ENCODE peak calls at places on chromosome 4, in six cellular contexts. F is heart left ventricle, T is gastrocnemius medialis, G is HCT116, B is Peyer's patch, A is uterus. P is an unnamed sample.

GRCh38 chr4:69860007-69860406 is at the start of gene SULT1E1:
- DNase-seq in F (no peak), T (no peak), G (no peak), B (no peak), A (no peak), P (no peak)

GRCh38 chr4:95835672-95836071 is 4.2 kb upstream of the PDHA2 start:
- DNase-seq in F (no peak), T (no peak), G (peak; percentile 24), B (no peak), A (no peak), P (no peak)

GRCh38 chr4:8247047-8247930 is 22.3 kb upstream of the HTRA3 start:
- DNase-seq in F (no peak), T (peak; percentile 79), G (no peak), B (peak; percentile 63), A (no peak), P (peak; percentile 94)

GRCh38 chr4:124083706-124084105 is 628.8 kb downstream of the ANKRD50 start:
- DNase-seq in F (no peak), T (no peak), G (no peak), B (no peak), A (no peak), P (no peak)

GRCh38 chr4:124415206-124415605 is 297.3 kb downstream of the ANKRD50 start:
- DNase-seq in F (no peak), T (no peak), G (no peak), B (no peak), A (no peak), P (no peak)

GRCh38 chr4:31995943-31996901 is 1276.1 kb downstream of the PCDH7 start:
- DNase-seq in F (no peak), T (no peak), G (no peak), B (no peak), A (peak; percentile 12), P (no peak)

GRCh38 chr4:83751336-83751949 is 215.5 kb downstream of the GPAT3 start:
- DNase-seq in F (no peak), T (no peak), G (peak; percentile 32), B (no peak), A (no peak), P (no peak)

GRCh38 chr4:177301127-177301639 is 8.5 kb upstream of the NEIL3 start:
- DNase-seq in F (no peak), T (no peak), G (no peak), B (no peak), A (no peak), P (no peak)

GRCh38 chr4:93809773-93810172 is 18.8 kb upstream of the ATOH1 start:
- DNase-seq in F (peak; percentile 35), T (no peak), G (no peak), B (peak; percentile 49), A (no peak), P (no peak)

GRCh38 chr4:99572527-99573240 is 1.9 kb upstream of the MTTP start:
- DNase-seq in F (no peak), T (no peak), G (no peak), B (no peak), A (no peak), P (no peak)

GRCh38 chr4:10589808-10590207 is 94.8 kb downstream of the CLNK start:
- DNase-seq in F (no peak), T (no peak), G (no peak), B (no peak), A (no peak), P (no peak)

GRCh38 chr4:70651864-70652506 is 14.3 kb downstream of the JCHAIN start:
- DNase-seq in F (no peak), T (no peak), G (peak; percentile 52), B (no peak), A (no peak), P (no peak)

GRCh38 chr4:91840359-91840758 is 463.4 kb upstream of the GRID2 start:
- DNase-seq in F (no peak), T (no peak), G (no peak), B (no peak), A (no peak), P (no peak)

GRCh38 chr4:4990857-4991540 is 28.3 kb downstream of the CYTL1 start:
- DNase-seq in F (peak; percentile 48), T (peak; percentile 64), G (peak; percentile 28), B (peak; percentile 61), A (peak; percentile 93), P (peak; percentile 91)

GRCh38 chr4:123600921-123601904 is 204.6 kb downstream of the SPRY1 start:
- DNase-seq in F (no peak), T (no peak), G (no peak), B (no peak), A (no peak), P (no peak)

GRCh38 chr4:139455187-139455586 is 1.3 kb downstream of the RAB33B start:
- DNase-seq in F (no peak), T (no peak), G (no peak), B (no peak), A (no peak), P (no peak)

GRCh38 chr4:114364857-114365256 is 233.8 kb upstream of the UGT8 start:
- DNase-seq in F (peak; percentile 25), T (no peak), G (no peak), B (no peak), A (no peak), P (no peak)

GRCh38 chr4:157739237-157739636 is 433.6 kb downstream of the GASK1B start:
- DNase-seq in F (no peak), T (no peak), G (no peak), B (no peak), A (no peak), P (no peak)

GRCh38 chr4:116839826-116840225 is 245.6 kb downstream of the TRAM1L1 start:
- DNase-seq in F (peak; percentile 21), T (no peak), G (no peak), B (no peak), A (no peak), P (no peak)

GRCh38 chr4:48968814-48969213 is 17.3 kb upstream of the CWH43 start:
- DNase-seq in F (no peak), T (no peak), G (no peak), B (no peak), A (no peak), P (no peak)

GRCh38 chr4:22473268-22473667 is 42.6 kb downstream of the ADGRA3 start:
- DNase-seq in F (no peak), T (no peak), G (no peak), B (no peak), A (no peak), P (no peak)

GRCh38 chr4:150628073-150628472 is 46.1 kb downstream of the MAB21L2 start:
- DNase-seq in F (no peak), T (no peak), G (no peak), B (no peak), A (no peak), P (no peak)

GRCh38 chr4:5804656-5805055 is 88.2 kb downstream of the CRMP1 start:
- DNase-seq in F (no peak), T (no peak), G (no peak), B (no peak), A (no peak), P (peak; percentile 33)

GRCh38 chr4:138113819-138114415 is 128.2 kb downstream of the SLC7A11 start:
- DNase-seq in F (no peak), T (no peak), G (no peak), B (no peak), A (no peak), P (no peak)

GRCh38 chr4:56226579-56226978 is 160.7 kb downstream of the AASDH start:
- DNase-seq in F (no peak), T (no peak), G (no peak), B (no peak), A (no peak), P (no peak)

GRCh38 chr4:8831221-8832129 is 40.2 kb downstream of the HMX1 start:
- DNase-seq in F (peak; percentile 10), T (no peak), G (no peak), B (peak; percentile 25), A (peak; percentile 1), P (peak; percentile 40)

GRCh38 chr4:128512767-128513322 is 225.2 kb upstream of the PGRMC2 start:
- DNase-seq in F (no peak), T (no peak), G (no peak), B (no peak), A (no peak), P (no peak)

GRCh38 chr4:14749910-14750309 is 252.4 kb upstream of the CPEB2 start:
- DNase-seq in F (peak; percentile 36), T (no peak), G (no peak), B (no peak), A (no peak), P (no peak)

GRCh38 chr4:150209140-150209829 is 131.0 kb downstream of the DCLK2 start:
- DNase-seq in F (peak; percentile 70), T (no peak), G (peak; percentile 49), B (peak; percentile 65), A (peak; percentile 61), P (no peak)

GRCh38 chr4:30821891-30822612 is 101.9 kb downstream of the PCDH7 start:
- DNase-seq in F (no peak), T (no peak), G (peak; percentile 94), B (no peak), A (no peak), P (no peak)

GRCh38 chr4:118905546-118905945 is 16.9 kb downstream of the SYNPO2 start:
- DNase-seq in F (no peak), T (peak; percentile 50), G (no peak), B (no peak), A (no peak), P (no peak)

GRCh38 chr4:1036095-1036494 is 24.7 kb downstream of the FGFRL1 start:
- DNase-seq in F (no peak), T (no peak), G (no peak), B (no peak), A (no peak), P (no peak)

GRCh38 chr4:3085948-3086670 is 11.6 kb downstream of the HTT start:
- DNase-seq in F (no peak), T (no peak), G (no peak), B (no peak), A (no peak), P (no peak)
- TF ChIP-seq POLR2A in F (no peak), T (no peak), G (no peak), B (no peak), A (no peak), P (no peak)

DNA sequence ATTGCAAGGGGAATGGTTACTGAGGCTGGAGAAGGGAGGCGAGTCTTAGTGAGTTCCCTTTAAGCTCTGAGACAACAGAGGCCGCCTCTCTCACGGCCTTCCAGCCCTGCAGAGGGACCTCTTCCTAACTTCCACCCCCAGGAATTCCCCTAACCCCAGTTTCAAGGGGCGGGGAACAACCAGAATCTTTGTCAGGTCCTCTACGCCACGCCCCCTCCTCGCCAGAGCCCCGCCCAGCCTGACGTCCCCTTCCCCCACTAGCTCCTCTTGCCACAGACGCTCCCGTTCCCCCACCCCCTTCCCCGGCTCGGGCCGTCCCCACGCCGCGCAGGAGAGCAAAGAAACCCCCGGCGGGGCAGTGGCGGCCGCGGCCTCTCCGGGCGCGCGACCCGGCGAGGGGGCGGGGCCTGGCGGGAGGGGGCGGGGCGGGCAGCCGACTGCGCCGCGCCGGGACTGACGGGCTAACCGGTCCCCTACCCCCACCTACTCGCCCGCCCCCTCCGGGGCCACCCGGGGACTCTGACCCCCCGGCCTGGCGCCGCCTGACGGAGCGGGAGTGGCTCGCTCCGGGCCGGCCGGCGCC is 12.2 kb upstream of the TMEM156 start:
- DNase-seq in F (peak; percentile 95), T (peak; percentile 86), G (peak; percentile 64), B (peak; percentile 98), A (peak; percentile 92), P (peak; percentile 94)
- TF ChIP-seq POLR2A in F (no peak), T (no peak), G (no peak), B (no peak), A (no peak), P (no peak)

GRCh38 chr4:2241410-2242353 is at the start of the genes HAUS3 and POLN:
- DNase-seq in F (peak; percentile 99), T (peak; percentile 97), G (peak; percentile 95), B (peak; percentile 99), A (peak; percentile 99), P (peak; percentile 99)
- TF ChIP-seq POLR2A in F (peak; percentile 45), T (peak; percentile 74), G (peak; percentile 71), B (peak; percentile 81), A (peak; percentile 83), P (peak; percentile 41)

GRCh38 chr4:74133786-74134499 is 24.0 kb upstream of the MTHFD2L start:
- DNase-seq in F (peak; percentile 76), T (peak; percentile 48), G (peak; percentile 86), B (peak; percentile 87), A (peak; percentile 53), P (peak; percentile 84)
- TF ChIP-seq POLR2A in F (no peak), T (no peak), G (no peak), B (no peak), A (no peak), P (no peak)